ENCODE peak calls at places on chromosomes 5 and 9, in five cellular contexts. F is neural crest cell, W is fibroblast of gingiva, K is retina, H is nephron progenitor cell. D is an unnamed sample.
A peak's percentile ranks its signal among the peaks of the same experiment; 100 is the strongest.

GRCh38 chr9:98164912-98165311 is 27.5 kb downstream of the CORO2A start:
- DNase-seq in K (no peak), F (no peak), H (no peak), W (no peak), D (no peak)

GRCh38 chr9:126915846-126916543 is 1.4 kb downstream of the RALGPS1 start:
- DNase-seq in W (no peak), F (no peak), K (no peak), H (no peak), D (no peak)

GRCh38 chr9:91253488-91253887 is 108.2 kb downstream of the AUH start:
- DNase-seq in W (no peak), F (no peak), H (no peak), K (no peak), D (no peak)

GRCh38 chr9:21402387-21403247 is 6.3 kb upstream of the IFNA8 start:
- DNase-seq in H (peak; percentile 59), W (no peak), F (peak; percentile 33), K (peak; percentile 72), D (peak; percentile 57)

GRCh38 chr9:105187781-105188180 is 56.7 kb upstream of the SLC44A1 start:
- DNase-seq in H (no peak), F (no peak), K (no peak), W (peak; percentile 82), D (no peak)

GRCh38 chr9:79955300-79955699 is 383.5 kb downstream of the TLE4 start:
- DNase-seq in W (no peak), F (no peak), H (no peak), K (no peak), D (no peak)

GRCh38 chr5:137101544-137101943 is 397.6 kb downstream of the SPOCK1 start:
- DNase-seq in K (no peak), F (no peak), H (no peak), W (peak; percentile 67), D (no peak)

GRCh38 chr5:141805874-141806273 is 72.3 kb downstream of the PCDH1 start:
- DNase-seq in W (no peak), H (no peak), K (no peak), F (no peak), D (no peak)

GRCh38 chr9:74073897-74074296 is 423.2 kb upstream of the RORB start:
- DNase-seq in K (no peak), W (no peak), F (no peak), H (no peak), D (no peak)

D was measured in glutamatergic neuron.